ENCODE peak calls at places on chromosomes 5 and 9, in nine cellular contexts. One of them, this sample, is unnamed.

GRCh38 chr9:117547321-117547720 is 132.5 kb upstream of the ASTN2 start:
- DNase-seq in CD14-positive monocyte: no peak
- DNase-seq in iris pigment epithelial cell: no peak
- DNase-seq in suprapubic skin: no peak
- DNase-seq in NCI-H774: no peak
- DNase-seq in neural crest cell: no peak
- DNase-seq in activated T-helper 2 cell treated with anti-CD3 and anti-CD28 coated beads, Interferon-gamma antibody, Interleukin-2, Interleukin-4, amounts not matched to agents 10 μg/mL and 5 μg/mL and 100 μg/mL, durations not matched to agents 14 hours and 24 hours and 36 hours: no peak
- DNase-seq in A172: no peak
- DNase-seq in GM04504: no peak
- DNase-seq in this sample: no peak

GRCh38 chr9:3992924-3993323 is 306.9 kb downstream of the GLIS3 start:
- DNase-seq in suprapubic skin: no peak
- DNase-seq in A172: peak
- DNase-seq in iris pigment epithelial cell: peak
- DNase-seq in CD14-positive monocyte: no peak
- DNase-seq in GM04504: peak
- DNase-seq in neural crest cell: no peak
- DNase-seq in NCI-H774: no peak
- DNase-seq in activated T-helper 2 cell treated with anti-CD3 and anti-CD28 coated beads, Interferon-gamma antibody, Interleukin-2, Interleukin-4, amounts not matched to agents 10 μg/mL and 5 μg/mL and 100 μg/mL, durations not matched to agents 14 hours and 24 hours and 36 hours: no peak
- DNase-seq in this sample: no peak

GRCh38 chr5:87755378-87755777 is 342.6 kb upstream of the CCNH start:
- DNase-seq in GM04504: no peak
- DNase-seq in neural crest cell: no peak
- DNase-seq in A172: no peak
- DNase-seq in iris pigment epithelial cell: no peak
- DNase-seq in NCI-H774: no peak
- DNase-seq in activated T-helper 2 cell treated with anti-CD3 and anti-CD28 coated beads, Interferon-gamma antibody, Interleukin-2, Interleukin-4, amounts not matched to agents 10 μg/mL and 5 μg/mL and 100 μg/mL, durations not matched to agents 14 hours and 24 hours and 36 hours: no peak
- DNase-seq in suprapubic skin: no peak
- DNase-seq in CD14-positive monocyte: no peak
- DNase-seq in this sample: no peak

GRCh38 chr9:27339661-27340295 is 42.8 kb upstream of the EQTN start:
- DNase-seq in suprapubic skin: no peak
- DNase-seq in iris pigment epithelial cell: no peak
- DNase-seq in activated T-helper 2 cell treated with anti-CD3 and anti-CD28 coated beads, Interferon-gamma antibody, Interleukin-2, Interleukin-4, amounts not matched to agents 10 μg/mL and 5 μg/mL and 100 μg/mL, durations not matched to agents 14 hours and 24 hours and 36 hours: no peak
- DNase-seq in NCI-H774: no peak
- DNase-seq in neural crest cell: no peak
- DNase-seq in CD14-positive monocyte: no peak
- DNase-seq in GM04504: no peak
- DNase-seq in A172: no peak
- DNase-seq in this sample: no peak

GRCh38 chr5:55633574-55634203 is 78.4 kb downstream of the SLC38A9 start:
- DNase-seq in activated T-helper 2 cell treated with anti-CD3 and anti-CD28 coated beads, Interferon-gamma antibody, Interleukin-2, Interleukin-4, amounts not matched to agents 10 μg/mL and 5 μg/mL and 100 μg/mL, durations not matched to agents 14 hours and 24 hours and 36 hours: no peak
- DNase-seq in iris pigment epithelial cell: peak
- DNase-seq in GM04504: no peak
- DNase-seq in neural crest cell: no peak
- DNase-seq in NCI-H774: peak
- DNase-seq in suprapubic skin: no peak
- DNase-seq in CD14-positive monocyte: no peak
- DNase-seq in A172: peak
- DNase-seq in this sample: peak

GRCh38 chr9:120965344-120966004 is 38.9 kb upstream of the TRAF1 start:
- DNase-seq in suprapubic skin: no peak
- DNase-seq in A172: no peak
- DNase-seq in activated T-helper 2 cell treated with anti-CD3 and anti-CD28 coated beads, Interferon-gamma antibody, Interleukin-2, Interleukin-4, amounts not matched to agents 10 μg/mL and 5 μg/mL and 100 μg/mL, durations not matched to agents 14 hours and 24 hours and 36 hours: no peak
- DNase-seq in neural crest cell: peak
- DNase-seq in NCI-H774: peak
- DNase-seq in GM04504: no peak
- DNase-seq in iris pigment epithelial cell: no peak
- DNase-seq in CD14-positive monocyte: no peak
- DNase-seq in this sample: no peak

GRCh38 chr9:4640027-4640426 is 22.1 kb upstream of the PLPP6 start:
- DNase-seq in neural crest cell: peak
- DNase-seq in GM04504: no peak
- DNase-seq in activated T-helper 2 cell treated with anti-CD3 and anti-CD28 coated beads, Interferon-gamma antibody, Interleukin-2, Interleukin-4, amounts not matched to agents 10 μg/mL and 5 μg/mL and 100 μg/mL, durations not matched to agents 14 hours and 24 hours and 36 hours: no peak
- DNase-seq in NCI-H774: no peak
- DNase-seq in iris pigment epithelial cell: peak
- DNase-seq in A172: no peak
- DNase-seq in suprapubic skin: no peak
- DNase-seq in CD14-positive monocyte: no peak
- DNase-seq in this sample: no peak

GRCh38 chr9:133979921-133980863 is 11.9 kb downstream of the VAV2 start:
- DNase-seq in neural crest cell: no peak
- DNase-seq in suprapubic skin: no peak
- DNase-seq in iris pigment epithelial cell: no peak
- DNase-seq in GM04504: no peak
- DNase-seq in activated T-helper 2 cell treated with anti-CD3 and anti-CD28 coated beads, Interferon-gamma antibody, Interleukin-2, Interleukin-4, amounts not matched to agents 10 μg/mL and 5 μg/mL and 100 μg/mL, durations not matched to agents 14 hours and 24 hours and 36 hours: no peak
- DNase-seq in NCI-H774: no peak
- DNase-seq in A172: no peak
- DNase-seq in CD14-positive monocyte: no peak
- DNase-seq in this sample: no peak

GRCh38 chr9:115127191-115127817 is 9.3 kb upstream of the TNC start:
- DNase-seq in A172: peak
- DNase-seq in CD14-positive monocyte: no peak
- DNase-seq in suprapubic skin: no peak
- DNase-seq in activated T-helper 2 cell treated with anti-CD3 and anti-CD28 coated beads, Interferon-gamma antibody, Interleukin-2, Interleukin-4, amounts not matched to agents 10 μg/mL and 5 μg/mL and 100 μg/mL, durations not matched to agents 14 hours and 24 hours and 36 hours: no peak
- DNase-seq in iris pigment epithelial cell: peak
- DNase-seq in neural crest cell: no peak
- DNase-seq in NCI-H774: no peak
- DNase-seq in GM04504: no peak
- DNase-seq in this sample: no peak

GRCh38 chr9:134302130-134302817 is 24.0 kb upstream of the RXRA start:
- DNase-seq in GM04504: no peak
- DNase-seq in activated T-helper 2 cell treated with anti-CD3 and anti-CD28 coated beads, Interferon-gamma antibody, Interleukin-2, Interleukin-4, amounts not matched to agents 10 μg/mL and 5 μg/mL and 100 μg/mL, durations not matched to agents 14 hours and 24 hours and 36 hours: no peak
- DNase-seq in A172: no peak
- DNase-seq in neural crest cell: no peak
- DNase-seq in suprapubic skin: no peak
- DNase-seq in NCI-H774: no peak
- DNase-seq in CD14-positive monocyte: no peak
- DNase-seq in iris pigment epithelial cell: no peak
- DNase-seq in this sample: no peak

GRCh38 chr5:78776637-78777036 is 128.1 kb upstream of the LHFPL2 start:
- DNase-seq in activated T-helper 2 cell treated with anti-CD3 and anti-CD28 coated beads, Interferon-gamma antibody, Interleukin-2, Interleukin-4, amounts not matched to agents 10 μg/mL and 5 μg/mL and 100 μg/mL, durations not matched to agents 14 hours and 24 hours and 36 hours: no peak
- DNase-seq in neural crest cell: no peak
- DNase-seq in suprapubic skin: no peak
- DNase-seq in GM04504: no peak
- DNase-seq in A172: no peak
- DNase-seq in CD14-positive monocyte: no peak
- DNase-seq in iris pigment epithelial cell: no peak
- DNase-seq in NCI-H774: no peak
- DNase-seq in this sample: peak

This sample was measured in H4.